ENCODE peak calls at places on chromosomes 11 and 22, in six cellular contexts. E is brain microvascular endothelial cell, S is endothelial cell, K is right lobe of liver, Y is Caco-2, N is HCT116. F is an unnamed sample.

GRCh38 chr11:117664897-117665296 is 132.1 kb downstream of the DSCAML1 start:
- DNase-seq in E (no peak), S (peak; percentile 16), K (no peak), Y (peak; percentile 72), N (no peak), F (no peak)

GRCh38 chr22:40819741-40820140 is 595 bp upstream of the SLC25A17 start:
- DNase-seq in E (no peak), S (no peak), K (no peak), Y (no peak), N (no peak), F (no peak)

GRCh38 chr22:39732625-39733024 is 160.9 kb downstream of the ENTHD1 start:
- DNase-seq in E (no peak), S (no peak), K (no peak), Y (no peak), N (no peak), F (no peak)

GRCh38 chr22:29766632-29767288 is at the start of gene ZMAT5:
- DNase-seq in E (peak; percentile 96), S (peak; percentile 86), K (peak; percentile 96), Y (peak; percentile 98), N (peak; percentile 97), F (peak; percentile 96)

GRCh38 chr22:40922484-40923303 is 28.5 kb upstream of the RBX1 start:
- DNase-seq in E (peak; percentile 24), S (peak; percentile 19), K (no peak), Y (no peak), N (peak; percentile 29), F (no peak)

GRCh38 chr11:47514825-47515647 is 37.9 kb downstream of the CELF1 start:
- DNase-seq in E (peak; percentile 88), S (no peak), K (no peak), Y (no peak), N (no peak), F (no peak)

GRCh38 chr11:122140535-122140934 is 24.5 kb upstream of the BLID start:
- DNase-seq in E (peak; percentile 66), S (no peak), K (no peak), Y (no peak), N (no peak), F (no peak)

GRCh38 chr22:23315341-23315917 is 135.1 kb downstream of the BCR start:
- DNase-seq in E (peak; percentile 66), S (peak; percentile 48), K (peak; percentile 71), Y (peak; percentile 55), N (peak; percentile 23), F (no peak)

GRCh38 chr11:20103281-20103680 is 57.0 kb downstream of the DBX1 start:
- DNase-seq in E (no peak), S (no peak), K (no peak), Y (no peak), N (no peak), F (no peak)

GRCh38 chr11:131609317-131609716 is 238.9 kb downstream of the NTM start:
- DNase-seq in E (peak; percentile 90), S (no peak), K (no peak), Y (no peak), N (no peak), F (no peak)

GRCh38 chr11:11978792-11979486 is 29.5 kb downstream of the DKK3 start:
- DNase-seq in E (peak; percentile 67), S (no peak), K (no peak), Y (no peak), N (no peak), F (no peak)

GRCh38 chr11:131938321-131938751 is 567.9 kb downstream of the NTM start:
- DNase-seq in E (no peak), S (no peak), K (no peak), Y (no peak), N (no peak), F (no peak)

GRCh38 chr11:22763166-22763565 is 66.4 kb downstream of the SVIP start:
- DNase-seq in E (no peak), S (no peak), K (no peak), Y (no peak), N (no peak), F (no peak)

GRCh38 chr22:46022881-46023512 is 46.0 kb upstream of the WNT7B start:
- DNase-seq in E (no peak), S (no peak), K (no peak), Y (no peak), N (no peak), F (peak; percentile 26)

GRCh38 chr22:16917144-16918003 is 90.6 kb downstream of the GAB4 start:
- DNase-seq in E (peak; percentile 29), S (peak; percentile 64), K (peak; percentile 69), Y (peak; percentile 75), N (peak; percentile 65), F (no peak)

GRCh38 chr11:70901951-70902521 is 350.3 kb downstream of the SHANK2 start:
- DNase-seq in E (no peak), S (no peak), K (no peak), Y (no peak), N (no peak), F (no peak)

GRCh38 chr22:40107756-40108437 is 69.8 kb upstream of the TNRC6B start:
- DNase-seq in E (no peak), S (no peak), K (no peak), Y (no peak), N (no peak), F (no peak)

GRCh38 chr11:65912840-65913239 is 6.0 kb downstream of the C11orf68 start:
- DNase-seq in E (peak; percentile 59), S (no peak), K (no peak), Y (no peak), N (no peak), F (no peak)

GRCh38 chr11:45982656-45983470 is 60.4 kb downstream of the LARGE2 start:
- DNase-seq in E (peak; percentile 86), S (peak; percentile 31), K (no peak), Y (peak; percentile 65), N (peak; percentile 13), F (no peak)

GRCh38 chr22:22910272-22911240 is 22.9 kb downstream of the IGLL5 start:
- DNase-seq in E (no peak), S (no peak), K (no peak), Y (no peak), N (no peak), F (peak; percentile 53)

GRCh38 chr22:29346659-29347058 is 31.2 kb upstream of the RASL10A start:
- DNase-seq in E (no peak), S (no peak), K (peak; percentile 89), Y (no peak), N (no peak), F (no peak)

GRCh38 chr11:10294289-10294953 is 402 bp upstream of the SBF2 start:
- DNase-seq in E (peak; percentile 42), S (peak; percentile 51), K (peak; percentile 61), Y (peak; percentile 60), N (no peak), F (no peak)

GRCh38 chr11:116882386-116882785 is 45.0 kb upstream of the APOA1 start:
- DNase-seq in E (peak; percentile 40), S (no peak), K (no peak), Y (no peak), N (peak; percentile 13), F (no peak)

GRCh38 chr11:63909621-63910506 is 7.1 kb downstream of the RCOR2 start:
- DNase-seq in E (no peak), S (no peak), K (no peak), Y (no peak), N (no peak), F (no peak)

GRCh38 chr11:130964393-130964792 is 48.1 kb upstream of the SNX19 start:
- DNase-seq in E (no peak), S (no peak), K (no peak), Y (no peak), N (no peak), F (no peak)

GRCh38 chr11:12170984-12171383 is 60.6 kb downstream of the MICAL2 start:
- DNase-seq in E (no peak), S (no peak), K (no peak), Y (no peak), N (no peak), F (no peak)

DNA sequence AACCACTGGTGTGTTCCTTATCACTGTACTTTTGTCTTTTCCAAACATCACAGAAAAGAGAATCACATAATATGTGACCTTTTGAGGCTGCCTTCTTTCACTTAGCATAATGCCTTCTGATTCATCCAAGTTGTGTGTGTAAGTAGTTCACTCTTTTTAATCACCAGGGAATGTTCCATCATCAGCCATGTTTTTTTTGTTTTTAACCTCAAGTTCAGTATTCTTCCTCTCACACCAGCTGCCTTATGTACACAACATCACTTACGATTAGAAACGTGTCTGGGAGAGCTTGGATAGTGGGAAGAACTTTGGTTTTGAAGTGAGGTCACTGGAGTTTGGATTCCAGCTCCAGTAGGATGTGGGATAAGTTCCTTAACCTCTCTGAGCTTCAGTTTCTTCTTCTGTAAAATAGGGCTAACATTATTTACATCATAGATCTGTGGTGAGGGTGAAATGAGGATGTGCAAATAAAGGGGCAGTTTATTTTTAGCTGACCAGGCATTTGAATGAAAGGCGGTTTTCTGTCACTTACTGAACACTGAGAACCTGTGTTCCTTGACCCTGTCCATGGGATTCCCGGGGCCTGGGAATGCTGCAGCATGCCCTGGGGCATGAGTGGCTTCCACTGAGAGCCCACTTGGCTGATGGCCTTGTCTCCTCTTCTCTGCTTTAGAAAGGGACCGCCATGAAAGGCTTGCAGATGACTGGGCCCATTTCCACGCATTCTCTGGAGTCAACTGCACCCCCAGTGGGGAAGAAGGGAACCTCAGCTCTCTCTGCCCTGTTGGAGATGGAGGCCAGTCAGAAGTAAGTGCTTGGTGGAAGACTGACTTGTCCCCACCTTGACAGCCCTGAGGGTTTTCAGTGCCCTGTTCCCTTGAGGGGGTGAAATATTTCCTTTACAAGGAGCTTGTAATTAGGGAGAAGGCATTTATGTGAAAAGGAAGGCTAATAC is 92.6 kb downstream of the DEPDC5 start:
- DNase-seq in E (peak; percentile 68), S (no peak), K (no peak), Y (no peak), N (no peak), F (no peak)
- TF ChIP-seq CTCF in E (peak; percentile 74), S (peak; percentile 16), K (peak; percentile 23), Y (peak; percentile 26), N (peak; percentile 57), F (peak; percentile 49)

GRCh38 chr11:14127679-14128078 is 165.2 kb downstream of the SPON1 start:
- DNase-seq in E (no peak), S (no peak), K (no peak), Y (no peak), N (no peak), F (no peak)
- TF ChIP-seq CTCF in E (no peak), S (no peak), K (no peak), Y (no peak), N (no peak), F (no peak)

GRCh38 chr11:119144825-119145476 is 3.9 kb upstream of the ABCG4 start:
- DNase-seq in E (peak; percentile 67), S (peak; percentile 70), K (peak; percentile 63), Y (peak; percentile 93), N (peak; percentile 78), F (peak; percentile 49)
- TF ChIP-seq CTCF in E (peak; percentile 74), S (peak; percentile 77), K (peak; percentile 60), Y (peak; percentile 92), N (peak; percentile 57), F (peak; percentile 83)

DNA sequence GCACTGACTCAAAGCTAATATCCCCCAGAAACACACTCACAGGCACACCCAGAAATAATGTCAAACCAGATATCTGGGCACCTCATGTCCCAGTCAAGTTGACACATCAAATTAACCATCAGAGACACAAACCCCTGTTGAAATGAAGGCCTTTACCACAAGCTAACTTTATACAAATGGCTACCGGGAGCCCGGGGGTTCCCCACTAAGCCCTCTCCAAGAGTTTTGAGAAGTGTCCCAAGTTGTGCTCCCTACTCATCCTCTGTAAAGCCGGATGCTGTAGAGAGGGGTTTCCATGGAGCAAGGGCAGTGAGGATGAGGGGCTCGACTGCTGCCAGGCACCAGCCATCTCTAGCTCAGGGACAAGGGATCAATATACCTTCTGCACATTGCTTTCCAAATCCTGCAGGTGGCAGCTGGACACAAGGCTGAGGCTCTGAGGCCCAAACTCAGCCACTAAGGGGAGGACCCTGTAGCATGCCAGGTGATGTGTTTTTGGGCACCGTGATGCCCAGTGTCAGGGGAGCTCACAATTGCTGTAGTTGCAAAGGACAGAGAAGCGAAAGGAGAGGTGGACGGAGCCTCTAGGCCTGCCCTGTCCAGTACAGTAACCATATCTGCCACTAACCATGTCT is 145.7 kb downstream of the TTC17 start:
- DNase-seq in E (peak; percentile 7), S (peak; percentile 35), K (no peak), Y (no peak), N (peak; percentile 12), F (no peak)
- TF ChIP-seq CTCF in E (peak; percentile 59), S (no peak), K (peak; percentile 27), Y (peak; percentile 47), N (peak; percentile 47), F (peak; percentile 60)

F was measured in chondrocyte.